ENCODE peak calls at places on chromosome 4, in four cellular contexts. A, W, I and O are unnamed samples.

GRCh38 chr4:8224596-8225289 is 25.7 kb downstream of the SH3TC1 start:
- DNase-seq in I (no peak), W (no peak), A (no peak), O (no peak)

GRCh38 chr4:152780267-152780811 is 585 bp downstream of the ARFIP1 start:
- DNase-seq in A (no peak), I (peak; percentile 13), W (peak; percentile 18), O (no peak)

GRCh38 chr4:185638548-185639301 is 103.4 kb upstream of the PDLIM3 start:
- DNase-seq in W (no peak), I (no peak), A (no peak), O (peak; percentile 39)

GRCh38 chr4:921830-922331 is 10.2 kb downstream of the GAK start:
- DNase-seq in A (no peak), I (no peak), W (no peak), O (no peak)

GRCh38 chr4:7978489-7978888 is 38.8 kb upstream of the AFAP1 start:
- DNase-seq in W (no peak), A (no peak), I (no peak), O (no peak)

GRCh38 chr4:145786261-145786660 is 106.3 kb downstream of the C4orf51 start:
- DNase-seq in A (no peak), W (no peak), I (no peak), O (no peak)

GRCh38 chr4:124903995-124904722 is 191.6 kb upstream of the ANKRD50 start:
- DNase-seq in I (no peak), A (peak; percentile 5), W (no peak), O (no peak)

GRCh38 chr4:174674305-174674840 is 152.1 kb upstream of the HPGD start:
- DNase-seq in W (no peak), I (no peak), A (peak; percentile 19), O (no peak)

GRCh38 chr4:153468587-153468986 is 2.4 kb downstream of the TMEM131L start:
- DNase-seq in A (no peak), W (no peak), I (no peak), O (no peak)

GRCh38 chr4:183098080-183098722 is 856 bp upstream of the WWC2 start:
- DNase-seq in A (peak; percentile 38), I (peak; percentile 47), W (peak; percentile 61), O (peak; percentile 52)

GRCh38 chr4:124179521-124180186 is 532.9 kb downstream of the ANKRD50 start:
- DNase-seq in I (no peak), W (no peak), A (no peak), O (no peak)

GRCh38 chr4:186775867-186776266 is 52.2 kb upstream of the FAT1 start:
- DNase-seq in A (no peak), W (no peak), I (no peak), O (no peak)

GRCh38 chr4:132642196-132642817 is 506.8 kb upstream of the PCDH10 start:
- DNase-seq in I (peak; percentile 20), W (peak; percentile 21), A (peak; percentile 34), O (peak; percentile 36)

GRCh38 chr4:37802068-37802666 is 24.3 kb upstream of the PGM2 start:
- DNase-seq in W (peak; percentile 11), I (peak; percentile 78), A (peak; percentile 79), O (peak; percentile 39)

GRCh38 chr4:180925800-180926199 is 1317.4 kb upstream of the TENM3 start:
- DNase-seq in A (no peak), I (no peak), W (no peak), O (no peak)

GRCh38 chr4:100340534-100341364 is 150.5 kb upstream of the DDIT4L start:
- DNase-seq in I (no peak), W (no peak), A (no peak), O (no peak)

GRCh38 chr4:171594293-171594692 is 218.9 kb upstream of the GALNTL6 start:
- DNase-seq in A (no peak), I (no peak), W (no peak), O (peak; percentile 33)

GRCh38 chr4:123554263-123554662 is 157.7 kb downstream of the SPRY1 start:
- DNase-seq in A (no peak), I (no peak), W (no peak), O (no peak)

GRCh38 chr4:139144161-139144859 is 32.7 kb downstream of the ELF2 start:
- DNase-seq in I (no peak), A (no peak), W (no peak), O (peak; percentile 43)

GRCh38 chr4:73762409-73762808 is 22.0 kb downstream of the CXCL8 start:
- DNase-seq in W (no peak), I (no peak), A (no peak), O (no peak)

GRCh38 chr4:114281561-114281960 is 302.1 kb upstream of the ARSJ start:
- DNase-seq in W (no peak), A (no peak), I (no peak), O (no peak)

GRCh38 chr4:80732010-80732409 is 298.5 kb upstream of the BMP3 start:
- DNase-seq in A (no peak), W (no peak), I (no peak), O (no peak)

GRCh38 chr4:92387459-92388069 is 83.8 kb downstream of the GRID2 start:
- DNase-seq in I (peak; percentile 30), A (peak; percentile 45), W (no peak), O (no peak)

GRCh38 chr4:123547167-123547817 is 150.7 kb downstream of the SPRY1 start:
- DNase-seq in W (peak; percentile 21), A (no peak), I (no peak), O (peak; percentile 87)

GRCh38 chr4:25065451-25065850 is 34.7 kb upstream of the LGI2 start:
- DNase-seq in W (no peak), A (no peak), I (no peak), O (no peak)

GRCh38 chr4:110735691-110736090 is 112.8 kb upstream of the PITX2 start:
- DNase-seq in A (no peak), W (no peak), I (no peak), O (no peak)

GRCh38 chr4:94262163-94263016 is 54.7 kb downstream of the SMARCAD1 start:
- DNase-seq in I (no peak), A (no peak), W (no peak), O (no peak)

GRCh38 chr4:114178392-114178791 is 198.9 kb upstream of the ARSJ start:
- DNase-seq in I (no peak), W (no peak), A (no peak), O (no peak)

GRCh38 chr4:95857761-95858160 is 17.9 kb downstream of the PDHA2 start:
- DNase-seq in A (no peak), I (no peak), W (no peak), O (no peak)

GRCh38 chr4:46934731-46935130 is 25.7 kb upstream of the COX7B2 start:
- DNase-seq in I (peak; percentile 21), W (no peak), A (no peak), O (no peak)

GRCh38 chr4:113646456-113646809 is 115.1 kb downstream of the CAMK2D start:
- DNase-seq in I (no peak), A (peak; percentile 85), W (no peak), O (peak; percentile 43)

GRCh38 chr4:85869156-85869555 is 394.2 kb downstream of the ARHGAP24 start:
- DNase-seq in I (no peak), A (no peak), W (no peak), O (no peak)

GRCh38 chr4:61332671-61333070 is 132.5 kb downstream of the ADGRL3 start:
- DNase-seq in A (no peak), I (no peak), W (no peak), O (no peak)

GRCh38 chr4:61333490-61333889 is 133.4 kb downstream of the ADGRL3 start:
- DNase-seq in I (no peak), A (no peak), W (no peak), O (no peak)

GRCh38 chr4:61335364-61335763 is 135.2 kb downstream of the ADGRL3 start:
- DNase-seq in W (no peak), I (no peak), A (no peak), O (no peak)

GRCh38 chr4:61336911-61337310 is 136.8 kb downstream of the ADGRL3 start:
- DNase-seq in A (no peak), W (no peak), I (no peak), O (peak; percentile 18)

DNA sequence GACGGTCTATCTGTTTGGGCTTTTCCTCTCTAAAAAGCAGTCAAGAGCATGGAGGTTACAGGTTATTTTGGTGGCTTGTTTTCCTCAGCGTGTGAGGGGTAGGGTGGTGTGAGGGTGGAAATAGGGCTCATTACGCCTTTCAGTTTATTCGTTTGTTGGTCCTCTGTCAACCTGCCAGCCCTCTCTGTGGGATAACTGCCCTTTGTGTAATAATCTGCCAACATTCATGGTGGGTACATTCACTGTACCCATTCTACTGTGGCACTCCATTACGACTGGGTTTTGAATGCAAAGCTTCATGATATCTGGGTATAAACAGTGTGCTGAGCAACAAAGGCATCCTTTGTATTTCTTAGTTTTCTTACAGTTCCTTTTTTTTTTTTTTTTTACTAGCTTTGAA is 136.4 kb downstream of the ADGRL3 start:
- DNase-seq in W (no peak), A (no peak), I (no peak), O (no peak)
- TF ChIP-seq NR3C1 in W (no peak), A (no peak), I (no peak), O (no peak)

GRCh38 chr4:127782025-127782274 is 172 bp upstream of the HSPA4L start:
- DNase-seq in A (peak; percentile 85), W (peak; percentile 91), I (no peak), O (peak; percentile 90)
- TF ChIP-seq NR3C1 in A (no peak), W (no peak), I (no peak), O (no peak)

DNA sequence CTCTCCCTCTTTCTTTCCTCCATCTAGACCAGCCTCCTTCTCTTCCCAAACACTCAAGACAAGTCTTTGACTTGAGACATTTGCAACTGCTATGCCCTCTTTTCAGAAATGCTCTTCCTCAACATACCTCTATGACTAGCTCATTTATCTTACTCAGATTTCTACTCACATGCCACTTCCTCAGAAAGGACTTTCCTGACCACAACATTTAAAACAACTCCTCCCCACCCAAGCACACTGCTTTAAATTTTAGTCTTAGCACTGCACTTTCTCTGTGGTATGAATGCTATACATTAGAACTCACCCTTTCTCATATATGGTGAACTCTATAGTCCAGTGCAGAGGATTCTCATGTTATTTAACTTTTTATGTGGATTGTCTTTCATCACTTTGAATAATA is 28.4 kb upstream of the SULT1E1 start:
- DNase-seq in I (no peak), W (no peak), A (no peak), O (no peak)
- TF ChIP-seq NR3C1 in I (no peak), W (no peak), A (no peak), O (no peak)

DNA sequence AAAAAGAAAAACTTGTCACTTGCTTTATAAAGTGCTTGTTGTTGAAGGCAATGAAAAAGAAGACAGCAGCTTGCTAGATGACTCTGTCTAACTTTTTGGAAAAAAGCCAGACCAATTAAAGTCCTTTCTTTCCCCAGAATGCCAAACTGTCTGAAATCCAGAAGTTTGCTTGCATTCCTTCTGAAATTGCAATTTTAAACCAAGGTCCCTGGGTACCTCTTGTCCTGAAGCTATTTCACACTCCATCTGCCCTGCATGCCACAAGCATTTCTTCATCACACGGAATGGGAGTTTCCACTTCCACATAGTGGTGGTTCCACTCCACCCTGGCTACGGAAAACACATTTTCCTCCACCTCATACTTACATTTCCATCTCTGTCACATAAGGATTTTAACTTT is 101.0 kb downstream of the PAPSS1 start:
- DNase-seq in W (no peak), I (no peak), A (no peak), O (no peak)
- TF ChIP-seq NR3C1 in W (no peak), I (no peak), A (no peak), O (no peak)

GRCh38 chr4:17771284-17771908 is 10.0 kb downstream of the FAM184B start:
- DNase-seq in A (no peak), W (no peak), I (no peak), O (no peak)
- TF ChIP-seq NR3C1 in A (no peak), W (no peak), I (no peak), O (no peak)

GRCh38 chr4:52947691-52948397 is 85.7 kb downstream of the RASL11B start:
- DNase-seq in W (no peak), A (no peak), I (no peak), O (no peak)
- TF ChIP-seq NR3C1 in W (no peak), A (no peak), I (no peak), O (no peak)